ENCODE peak calls at places on chromosomes 6 and 20, in five cellular contexts. One of them, this sample, is unnamed.

GRCh38 chr20:53077373-53078205 is 105.4 kb downstream of the TSHZ2 start:
- DNase-seq in heart left ventricle: peak; percentile 33
- DNase-seq in MM.1S: no peak
- DNase-seq in GM20000: no peak
- DNase-seq in prostate gland: no peak
- DNase-seq in this sample: no peak

GRCh38 chr6:28134015-28134414 is 7.7 kb upstream of the ZKSCAN8 start:
- DNase-seq in heart left ventricle: no peak
- DNase-seq in MM.1S: peak; percentile 38
- DNase-seq in GM20000: no peak
- DNase-seq in prostate gland: no peak
- DNase-seq in this sample: no peak

GRCh38 chr6:149563203-149563927 is 2.8 kb upstream of the GINM1 start:
- DNase-seq in heart left ventricle: no peak
- DNase-seq in MM.1S: no peak
- DNase-seq in GM20000: no peak
- DNase-seq in prostate gland: no peak
- DNase-seq in this sample: no peak

GRCh38 chr6:5086294-5086890 is 1.3 kb downstream of the PPP1R3G start:
- DNase-seq in heart left ventricle: no peak
- DNase-seq in MM.1S: no peak
- DNase-seq in GM20000: no peak
- DNase-seq in prostate gland: no peak
- DNase-seq in this sample: no peak

GRCh38 chr20:24828992-24829648 is 119.9 kb upstream of the CST7 start:
- DNase-seq in heart left ventricle: no peak
- DNase-seq in MM.1S: no peak
- DNase-seq in GM20000: no peak
- DNase-seq in prostate gland: no peak
- DNase-seq in this sample: no peak

GRCh38 chr6:158512809-158513208 is 47.1 kb upstream of the TMEM181 start:
- DNase-seq in heart left ventricle: no peak
- DNase-seq in MM.1S: no peak
- DNase-seq in GM20000: no peak
- DNase-seq in prostate gland: no peak
- DNase-seq in this sample: no peak

GRCh38 chr6:148952147-148953041 is 205.6 kb downstream of the UST start:
- DNase-seq in heart left ventricle: no peak
- DNase-seq in MM.1S: no peak
- DNase-seq in GM20000: no peak
- DNase-seq in prostate gland: no peak
- DNase-seq in this sample: no peak

GRCh38 chr6:21431526-21431925 is 162.0 kb upstream of the SOX4 start:
- DNase-seq in heart left ventricle: no peak
- DNase-seq in MM.1S: no peak
- DNase-seq in GM20000: no peak
- DNase-seq in prostate gland: no peak
- DNase-seq in this sample: no peak

GRCh38 chr6:87945966-87946365 is 101.7 kb upstream of the SPACA1 start:
- DNase-seq in heart left ventricle: no peak
- DNase-seq in MM.1S: no peak
- DNase-seq in GM20000: no peak
- DNase-seq in prostate gland: peak; percentile 80
- DNase-seq in this sample: no peak

GRCh38 chr20:61531553-61532345 is 279.7 kb downstream of the CDH4 start:
- DNase-seq in heart left ventricle: no peak
- DNase-seq in MM.1S: no peak
- DNase-seq in GM20000: no peak
- DNase-seq in prostate gland: no peak
- DNase-seq in this sample: no peak

GRCh38 chr6:41947581-41948220 is 6.1 kb upstream of the CCND3 start:
- DNase-seq in heart left ventricle: no peak
- DNase-seq in MM.1S: no peak
- DNase-seq in GM20000: no peak
- DNase-seq in prostate gland: no peak
- DNase-seq in this sample: no peak

GRCh38 chr6:38673397-38674165 is 29.4 kb downstream of the GLO1 start:
- DNase-seq in heart left ventricle: no peak
- DNase-seq in MM.1S: no peak
- DNase-seq in GM20000: no peak
- DNase-seq in prostate gland: no peak
- DNase-seq in this sample: no peak

GRCh38 chr6:80550271-80550670 is 443.8 kb downstream of the BCKDHB start:
- DNase-seq in heart left ventricle: no peak
- DNase-seq in MM.1S: no peak
- DNase-seq in GM20000: no peak
- DNase-seq in prostate gland: no peak
- DNase-seq in this sample: no peak

GRCh38 chr20:47551841-47552240 is 50.2 kb downstream of the NCOA3 start:
- DNase-seq in heart left ventricle: no peak
- DNase-seq in MM.1S: no peak
- DNase-seq in GM20000: no peak
- DNase-seq in prostate gland: no peak
- DNase-seq in this sample: no peak

GRCh38 chr6:88044530-88044929 is 3.1 kb upstream of the SPACA1 start:
- DNase-seq in heart left ventricle: no peak
- DNase-seq in MM.1S: no peak
- DNase-seq in GM20000: no peak
- DNase-seq in prostate gland: no peak
- DNase-seq in this sample: no peak

GRCh38 chr6:129853996-129854711 is 7.0 kb downstream of the TMEM244 start:
- DNase-seq in heart left ventricle: no peak
- DNase-seq in MM.1S: no peak
- DNase-seq in GM20000: no peak
- DNase-seq in prostate gland: no peak
- DNase-seq in this sample: no peak

GRCh38 chr6:47571488-47571887 is 93.9 kb downstream of the CD2AP start:
- DNase-seq in heart left ventricle: no peak
- DNase-seq in MM.1S: no peak
- DNase-seq in GM20000: no peak
- DNase-seq in prostate gland: no peak
- DNase-seq in this sample: no peak

GRCh38 chr6:133701633-133702331 is 187.1 kb upstream of the TCF21 start:
- DNase-seq in heart left ventricle: peak; percentile 71
- DNase-seq in MM.1S: no peak
- DNase-seq in GM20000: no peak
- DNase-seq in prostate gland: no peak
- DNase-seq in this sample: no peak

GRCh38 chr6:90631046-90631445 is 44.2 kb upstream of the MAP3K7 start:
- DNase-seq in heart left ventricle: no peak
- DNase-seq in MM.1S: no peak
- DNase-seq in GM20000: no peak
- DNase-seq in prostate gland: no peak
- DNase-seq in this sample: no peak

GRCh38 chr6:134707342-134707982 is 242.4 kb downstream of the ALDH8A1 start:
- DNase-seq in heart left ventricle: no peak
- DNase-seq in MM.1S: no peak
- DNase-seq in GM20000: no peak
- DNase-seq in prostate gland: no peak
- DNase-seq in this sample: no peak

GRCh38 chr6:35729349-35729678 is 7.5 kb upstream of the ARMC12 start:
- DNase-seq in heart left ventricle: no peak
- DNase-seq in MM.1S: no peak
- DNase-seq in GM20000: no peak
- DNase-seq in prostate gland: no peak
- DNase-seq in this sample: no peak

GRCh38 chr6:117530467-117531242 is 48.2 kb downstream of the DCBLD1 start:
- DNase-seq in heart left ventricle: no peak
- DNase-seq in MM.1S: no peak
- DNase-seq in GM20000: no peak
- DNase-seq in prostate gland: no peak
- DNase-seq in this sample: no peak

GRCh38 chr6:27518881-27519795 is 46.2 kb upstream of the ZNF184 start:
- DNase-seq in heart left ventricle: peak; percentile 65
- DNase-seq in MM.1S: peak; percentile 77
- DNase-seq in GM20000: peak; percentile 73
- DNase-seq in prostate gland: peak; percentile 56
- DNase-seq in this sample: peak; percentile 70

GRCh38 chr6:155828989-155829388 is 373.4 kb upstream of the NOX3 start:
- DNase-seq in heart left ventricle: no peak
- DNase-seq in MM.1S: no peak
- DNase-seq in GM20000: no peak
- DNase-seq in prostate gland: no peak
- DNase-seq in this sample: no peak

GRCh38 chr6:19754686-19755085 is 82.5 kb upstream of the ID4 start:
- DNase-seq in heart left ventricle: no peak
- DNase-seq in MM.1S: no peak
- DNase-seq in GM20000: no peak
- DNase-seq in prostate gland: no peak
- DNase-seq in this sample: no peak

GRCh38 chr6:16717275-16717942 is 43.9 kb downstream of the ATXN1 start:
- DNase-seq in heart left ventricle: no peak
- DNase-seq in MM.1S: no peak
- DNase-seq in GM20000: no peak
- DNase-seq in prostate gland: no peak
- DNase-seq in this sample: no peak

GRCh38 chr20:2754426-2754825 is 46.0 kb downstream of the CPXM1 start:
- DNase-seq in heart left ventricle: no peak
- DNase-seq in MM.1S: no peak
- DNase-seq in GM20000: no peak
- DNase-seq in prostate gland: peak; percentile 41
- DNase-seq in this sample: no peak

GRCh38 chr20:2757969-2758368 is 42.5 kb downstream of the CPXM1 start:
- DNase-seq in heart left ventricle: no peak
- DNase-seq in MM.1S: no peak
- DNase-seq in GM20000: no peak
- DNase-seq in prostate gland: no peak
- DNase-seq in this sample: peak; percentile 6

GRCh38 chr20:2755451-2756055 is 44.9 kb downstream of the CPXM1 start:
- DNase-seq in heart left ventricle: no peak
- DNase-seq in MM.1S: no peak
- DNase-seq in GM20000: no peak
- DNase-seq in prostate gland: no peak
- DNase-seq in this sample: peak; percentile 17

GRCh38 chr20:2757001-2757400 is 43.4 kb downstream of the CPXM1 start:
- DNase-seq in heart left ventricle: no peak
- DNase-seq in MM.1S: no peak
- DNase-seq in GM20000: no peak
- DNase-seq in prostate gland: no peak
- DNase-seq in this sample: peak; percentile 11

DNA sequence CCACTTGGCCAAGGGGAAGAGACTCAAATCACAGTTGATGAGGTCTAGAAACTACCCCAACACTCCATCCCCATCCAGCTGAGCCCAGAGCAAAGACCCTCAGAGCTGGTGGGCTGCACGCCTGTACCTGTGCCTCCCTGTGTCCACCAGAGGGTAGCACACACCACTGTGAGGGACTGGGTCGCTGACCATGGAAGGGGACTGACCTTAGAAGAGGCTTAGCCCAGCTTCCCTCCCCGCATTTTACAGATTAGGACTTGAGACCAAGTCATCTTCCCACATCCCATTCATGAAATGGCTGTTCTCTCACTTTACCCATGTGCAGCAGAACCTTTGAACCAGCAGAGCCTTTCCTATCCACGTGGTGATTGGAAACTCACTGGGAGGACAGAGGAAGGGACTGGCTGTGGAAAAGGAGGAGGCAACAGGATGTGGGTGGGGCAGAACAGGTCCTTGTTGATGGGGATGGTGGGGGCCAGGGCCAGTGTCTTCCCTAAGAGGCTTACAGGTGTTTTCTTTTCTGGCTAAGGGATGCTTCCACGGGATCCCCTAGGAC is 44.3 kb downstream of the CPXM1 start:
- DNase-seq in heart left ventricle: no peak
- DNase-seq in MM.1S: no peak
- DNase-seq in GM20000: no peak
- DNase-seq in prostate gland: no peak
- DNase-seq in this sample: peak; percentile 40
- TF ChIP-seq CTCF in heart left ventricle: peak; percentile 44
- TF ChIP-seq CTCF in MM.1S: peak; percentile 35
- TF ChIP-seq CTCF in GM20000: no peak
- TF ChIP-seq CTCF in prostate gland: peak; percentile 57
- TF ChIP-seq CTCF in this sample: peak; percentile 42

GRCh38 chr6:7901780-7902179 is 8.8 kb downstream of the TXNDC5 start:
- DNase-seq in heart left ventricle: no peak
- DNase-seq in MM.1S: peak; percentile 54
- DNase-seq in GM20000: no peak
- DNase-seq in prostate gland: no peak
- DNase-seq in this sample: no peak

GRCh38 chr6:7899046-7899888 is 11.3 kb downstream of the TXNDC5 start:
- DNase-seq in heart left ventricle: no peak
- DNase-seq in MM.1S: peak; percentile 71
- DNase-seq in GM20000: peak; percentile 45
- DNase-seq in prostate gland: no peak
- DNase-seq in this sample: peak; percentile 51

GRCh38 chr6:7901056-7901455 is 9.5 kb downstream of the TXNDC5 start:
- DNase-seq in heart left ventricle: no peak
- DNase-seq in MM.1S: peak; percentile 86
- DNase-seq in GM20000: no peak
- DNase-seq in prostate gland: no peak
- DNase-seq in this sample: no peak

GRCh38 chr6:7899889-7900213 is 10.7 kb downstream of the TXNDC5 start:
- DNase-seq in heart left ventricle: no peak
- DNase-seq in MM.1S: peak; percentile 39
- DNase-seq in GM20000: no peak
- DNase-seq in prostate gland: no peak
- DNase-seq in this sample: no peak

DNA sequence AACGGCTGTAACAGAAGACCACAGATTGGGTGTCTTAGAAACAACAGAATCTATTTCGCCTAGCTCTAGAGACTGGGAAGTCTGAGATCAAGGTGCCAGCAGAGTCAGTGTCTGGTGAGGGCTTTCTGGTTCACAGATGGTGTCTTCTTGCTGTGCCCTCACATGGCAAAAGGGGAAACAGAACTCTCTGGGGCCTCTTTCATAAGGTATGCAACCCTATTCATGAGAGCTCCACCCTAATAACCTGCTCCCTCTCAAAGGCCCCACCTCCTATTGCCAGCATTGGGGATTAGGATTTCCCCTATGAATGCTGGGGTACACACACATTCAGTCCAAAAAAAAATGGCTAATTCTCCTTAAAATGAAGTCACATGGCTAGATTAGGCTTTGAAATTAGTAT is 10.0 kb downstream of the TXNDC5 start:
- DNase-seq in heart left ventricle: no peak
- DNase-seq in MM.1S: peak; percentile 76
- DNase-seq in GM20000: no peak
- DNase-seq in prostate gland: no peak
- DNase-seq in this sample: no peak
- TF ChIP-seq CTCF in heart left ventricle: no peak
- TF ChIP-seq CTCF in MM.1S: no peak
- TF ChIP-seq CTCF in GM20000: no peak
- TF ChIP-seq CTCF in prostate gland: no peak
- TF ChIP-seq CTCF in this sample: no peak

GRCh38 chr20:22243063-22243462 is 341.3 kb downstream of the FOXA2 start:
- DNase-seq in heart left ventricle: no peak
- DNase-seq in MM.1S: no peak
- DNase-seq in GM20000: no peak
- DNase-seq in prostate gland: no peak
- DNase-seq in this sample: no peak

GRCh38 chr20:22245139-22245538 is 339.2 kb downstream of the FOXA2 start:
- DNase-seq in heart left ventricle: no peak
- DNase-seq in MM.1S: no peak
- DNase-seq in GM20000: no peak
- DNase-seq in prostate gland: no peak
- DNase-seq in this sample: no peak

GRCh38 chr20:22248052-22248667 is 336.2 kb downstream of the FOXA2 start:
- DNase-seq in heart left ventricle: no peak
- DNase-seq in MM.1S: no peak
- DNase-seq in GM20000: peak; percentile 8
- DNase-seq in prostate gland: no peak
- DNase-seq in this sample: peak; percentile 15
- TF ChIP-seq CTCF in heart left ventricle: peak; percentile 45
- TF ChIP-seq CTCF in MM.1S: peak; percentile 71
- TF ChIP-seq CTCF in GM20000: peak; percentile 34
- TF ChIP-seq CTCF in prostate gland: no peak
- TF ChIP-seq CTCF in this sample: peak; percentile 44

GRCh38 chr6:139375239-139376053 is 998 bp upstream of the CITED2 start:
- DNase-seq in heart left ventricle: peak; percentile 94
- DNase-seq in MM.1S: peak; percentile 96
- DNase-seq in GM20000: peak; percentile 81
- DNase-seq in prostate gland: peak; percentile 96
- DNase-seq in this sample: peak; percentile 80
- TF ChIP-seq CTCF in heart left ventricle: no peak
- TF ChIP-seq CTCF in MM.1S: peak; percentile 18
- TF ChIP-seq CTCF in GM20000: no peak
- TF ChIP-seq CTCF in prostate gland: no peak
- TF ChIP-seq CTCF in this sample: no peak

This sample was measured in GM10248.